ENCODE peak calls at places on chromosomes 12 and 14, in ten cellular contexts. Y is thoracic aorta, S is dorsolateral prefrontal cortex, F is HFF-Myc, R is uterus, U is IMR-90, H is prostate gland, V is fibroblast of lung, M is AG10803, N is fibroblast of pulmonary artery. I is an unnamed sample.

GRCh38 chr14:68908860-68909259 is 70.2 kb downstream of the ACTN1 start:
- DNase-seq in U (no peak), H (no peak), S (no peak), N (no peak), F (no peak), V (no peak), M (no peak), Y (no peak), R (no peak), I (no peak)

GRCh38 chr14:84825481-84825880 is 704.5 kb upstream of the FLRT2 start:
- DNase-seq in V (peak), N (no peak), M (peak), H (no peak), R (no peak), U (peak), F (no peak), S (no peak), Y (no peak), I (peak)

GRCh38 chr12:15033029-15033428 is 60.2 kb downstream of the PDE6H start:
- DNase-seq in R (no peak), U (no peak), F (no peak), Y (no peak), V (no peak), N (no peak), M (no peak), S (no peak), H (no peak), I (no peak)

GRCh38 chr12:47817272-47818006 is 2.3 kb downstream of the HDAC7 start:
- DNase-seq in U (no peak), F (no peak), N (no peak), R (no peak), H (no peak), Y (no peak), S (no peak), M (no peak), V (no peak), I (no peak)

GRCh38 chr12:110844551-110845395 is 2.0 kb upstream of the CCDC63 start:
- DNase-seq in R (no peak), M (peak), Y (peak), S (peak), U (no peak), F (no peak), V (peak), N (peak), H (peak), I (no peak)

GRCh38 chr12:117818400-117818799 is 150.4 kb downstream of the KSR2 start:
- DNase-seq in H (peak), V (no peak), Y (no peak), U (no peak), N (no peak), F (no peak), R (no peak), M (no peak), S (no peak), I (no peak)

GRCh38 chr12:21559855-21560569 is 33.9 kb downstream of the SPX start:
- DNase-seq in H (no peak), Y (no peak), R (no peak), N (peak), U (peak), F (no peak), M (peak), V (peak), S (no peak), I (peak)

GRCh38 chr12:74846116-74846515 is 308.5 kb downstream of the ATXN7L3B start:
- DNase-seq in N (no peak), Y (no peak), M (no peak), S (no peak), V (no peak), H (no peak), U (no peak), R (no peak), F (no peak), I (no peak)

GRCh38 chr14:77205566-77205965 is 24.0 kb downstream of the TMEM63C start:
- DNase-seq in U (no peak), M (no peak), H (no peak), N (no peak), F (no peak), S (no peak), Y (no peak), V (no peak), R (no peak), I (no peak)

GRCh38 chr14:51211149-51211548 is 28.9 kb upstream of the TMX1 start:
- DNase-seq in N (peak), F (peak), Y (no peak), M (no peak), H (no peak), S (no peak), U (peak), V (peak), R (no peak), I (no peak)

GRCh38 chr14:49692895-49693737 is at the start of gene KLHDC1:
- DNase-seq in M (peak), S (peak), V (peak), U (peak), R (peak), F (no peak), N (peak), H (peak), Y (peak), I (peak)

GRCh38 chr14:58280954-58281787 is 17.2 kb upstream of the ARID4A start:
- DNase-seq in R (peak), N (peak), S (no peak), M (peak), V (peak), F (peak), Y (no peak), H (peak), U (peak), I (peak)

GRCh38 chr12:11805043-11805442 is 155.6 kb downstream of the ETV6 start:
- DNase-seq in Y (no peak), V (no peak), U (no peak), H (no peak), S (no peak), R (no peak), N (no peak), M (no peak), F (no peak), I (no peak)

GRCh38 chr14:95722525-95723190 is 8.7 kb upstream of the TCL1A start:
- DNase-seq in F (no peak), H (no peak), R (no peak), M (no peak), Y (no peak), U (no peak), S (no peak), V (no peak), N (no peak), I (peak)

GRCh38 chr12:118763239-118763638 is 218.1 kb upstream of the SRRM4 start:
- DNase-seq in H (no peak), N (no peak), F (no peak), U (no peak), V (no peak), M (no peak), R (no peak), S (no peak), Y (no peak), I (no peak)

GRCh38 chr14:68507544-68508081 is 285.3 kb downstream of the ZFP36L1 start:
- DNase-seq in M (no peak), S (no peak), V (no peak), F (no peak), N (no peak), Y (no peak), U (no peak), H (peak), R (no peak), I (no peak)

GRCh38 chr14:24052656-24053547 is 1.1 kb downstream of the CARMIL3 start:
- DNase-seq in R (no peak), M (no peak), S (no peak), U (no peak), H (no peak), F (no peak), N (no peak), Y (no peak), V (no peak), I (no peak)

GRCh38 chr12:50699940-50700339 is 64.0 kb upstream of the ATF1 start:
- DNase-seq in S (no peak), Y (no peak), N (no peak), U (no peak), F (no peak), R (no peak), M (no peak), H (no peak), V (no peak), I (no peak)

GRCh38 chr14:32938719-32939253 is at the start of gene NPAS3:
- DNase-seq in F (no peak), V (peak), H (no peak), N (no peak), Y (no peak), M (peak), S (peak), R (no peak), U (no peak), I (no peak)

GRCh38 chr12:125229878-125230530 is 164.8 kb downstream of the AACS start:
- DNase-seq in V (no peak), S (no peak), R (no peak), N (no peak), H (no peak), F (no peak), M (no peak), Y (no peak), U (no peak), I (no peak)

GRCh38 chr12:39499296-39499695 is 56.4 kb upstream of the KIF21A start:
- DNase-seq in R (no peak), N (no peak), S (no peak), U (no peak), F (no peak), Y (no peak), H (no peak), M (no peak), V (peak), I (no peak)

GRCh38 chr14:51382506-51382905 is 142.5 kb downstream of the TMX1 start:
- DNase-seq in Y (no peak), F (no peak), S (no peak), U (no peak), N (no peak), R (no peak), M (no peak), H (peak), V (no peak), I (no peak)

GRCh38 chr12:39831587-39832315 is 212.1 kb upstream of the ABCD2 start:
- DNase-seq in V (peak), H (no peak), U (peak), M (no peak), S (no peak), F (no peak), N (peak), R (no peak), Y (no peak), I (no peak)

GRCh38 chr14:96126339-96126770 is 78.3 kb upstream of the BDKRB2 start:
- DNase-seq in S (no peak), F (no peak), V (no peak), Y (no peak), M (peak), N (no peak), U (peak), R (no peak), H (no peak), I (no peak)

DNA sequence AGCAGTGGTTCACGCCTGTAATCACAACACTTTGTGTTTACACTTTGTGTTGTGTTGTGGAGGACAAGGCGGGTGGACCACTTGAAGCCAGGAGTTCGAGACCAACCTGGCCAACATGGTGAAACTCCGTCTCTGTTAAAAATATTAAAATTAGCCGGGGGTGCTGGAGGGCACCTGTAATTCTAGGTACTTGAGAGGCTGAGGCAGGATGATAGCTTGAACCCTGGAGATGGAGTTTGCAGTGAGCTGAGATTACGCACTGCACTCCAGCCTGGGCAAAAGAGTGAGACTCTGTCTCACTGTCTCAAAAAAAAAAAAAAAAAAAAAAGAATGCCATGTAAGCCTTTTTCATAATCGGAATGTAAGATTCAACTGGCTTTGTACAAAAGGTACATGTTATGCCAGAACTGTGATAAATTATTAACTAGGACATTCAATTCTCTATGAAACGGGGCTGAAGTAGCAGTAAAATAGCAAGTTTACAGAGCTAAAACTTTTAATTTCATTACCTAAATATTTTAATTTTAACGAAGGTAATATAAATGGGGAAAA is 13.9 kb upstream of the PITPNM2 start:
- DNase-seq in Y (no peak), S (no peak), U (no peak), M (no peak), N (no peak), F (no peak), V (no peak), R (no peak), H (no peak), I (peak)
- H3K4me3 ChIP-seq in Y (no peak), S (no peak), U (no peak), M (no peak), N (no peak), F (no peak), V (no peak), R (no peak), H (no peak), I (no peak)

GRCh38 chr12:24561882-24562760 is 386.8 kb downstream of the BCAT1 start:
- DNase-seq in N (peak), V (peak), R (peak), S (peak), F (no peak), Y (no peak), U (peak), M (peak), H (peak), I (no peak)
- TF ChIP-seq CTCF in N (no peak), V (no peak), R (no peak), S (no peak), F (no peak), Y (no peak), U (no peak), M (no peak), H (no peak), I (no peak)

DNA sequence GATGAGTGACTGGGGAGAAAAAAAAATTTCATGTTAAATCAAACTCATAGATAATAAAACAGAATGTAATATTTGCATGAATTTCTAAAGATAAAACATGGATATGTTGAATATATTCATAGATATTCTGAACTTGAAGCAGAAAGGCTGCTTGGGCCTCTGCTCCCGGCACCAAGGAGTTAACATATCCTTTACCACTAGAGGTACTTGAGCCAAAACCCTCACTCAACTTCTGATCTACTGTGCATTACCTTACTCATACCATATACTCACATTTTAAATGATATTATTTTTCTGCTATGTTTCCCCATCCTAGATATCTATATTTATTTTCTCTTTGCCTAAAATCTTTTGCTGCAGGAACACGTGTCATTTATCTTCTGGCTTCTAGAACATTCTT is 14.9 kb downstream of the AREL1 start:
- DNase-seq in V (peak), H (no peak), Y (no peak), S (no peak), U (no peak), R (no peak), M (no peak), N (no peak), F (no peak), I (no peak)
- H3K4me3 ChIP-seq in V (no peak), H (no peak), Y (no peak), S (no peak), U (no peak), R (no peak), M (no peak), N (no peak), F (no peak), I (no peak)

GRCh38 chr12:32131666-32132065 is 25.0 kb downstream of the BICD1 start:
- DNase-seq in H (no peak), M (no peak), N (no peak), U (no peak), V (no peak), F (no peak), Y (no peak), S (no peak), R (no peak), I (no peak)

GRCh38 chr12:32125455-32126084 is 18.9 kb downstream of the BICD1 start:
- DNase-seq in N (no peak), Y (no peak), H (no peak), S (no peak), V (peak), M (peak), U (peak), F (no peak), R (no peak), I (no peak)

GRCh38 chr12:32124637-32125036 is 18.0 kb downstream of the BICD1 start:
- DNase-seq in Y (no peak), N (no peak), R (no peak), V (no peak), H (no peak), M (no peak), U (no peak), S (no peak), F (no peak), I (no peak)

GRCh38 chr12:32126720-32127119 is 20.1 kb downstream of the BICD1 start:
- DNase-seq in U (peak), S (no peak), H (no peak), F (no peak), N (peak), R (no peak), M (peak), V (peak), Y (no peak), I (no peak)
- TF ChIP-seq CTCF in U (no peak), S (no peak), H (no peak), F (no peak), N (no peak), R (no peak), M (no peak), V (no peak), Y (no peak), I (no peak)

GRCh38 chr12:51953011-51953568 is 1.6 kb downstream of the ACVR1B start:
- DNase-seq in U (no peak), R (no peak), Y (no peak), N (no peak), F (no peak), H (no peak), V (no peak), M (no peak), S (no peak), I (no peak)

GRCh38 chr12:51954465-51955361 is 3.2 kb downstream of the ACVR1B start:
- DNase-seq in S (no peak), V (no peak), R (no peak), M (peak), H (peak), N (peak), U (no peak), Y (no peak), F (no peak), I (no peak)

GRCh38 chr12:51951843-51952722 is 584 bp downstream of the ACVR1B start:
- DNase-seq in V (no peak), H (no peak), S (no peak), Y (no peak), N (no peak), R (peak), F (no peak), U (no peak), M (no peak), I (no peak)

GRCh38 chr12:51955702-51956101 is 4.2 kb downstream of the ACVR1B start:
- DNase-seq in Y (no peak), N (no peak), F (no peak), R (no peak), S (no peak), M (no peak), H (no peak), V (no peak), U (no peak), I (no peak)

GRCh38 chr12:51953925-51954324 is 2.4 kb downstream of the ACVR1B start:
- DNase-seq in F (no peak), S (no peak), U (no peak), H (no peak), N (no peak), R (no peak), Y (no peak), M (no peak), V (no peak), I (no peak)
- H3K4me3 ChIP-seq in F (peak), S (peak), U (no peak), H (peak), N (peak), R (no peak), Y (peak), M (no peak), V (no peak), I (peak)

DNA sequence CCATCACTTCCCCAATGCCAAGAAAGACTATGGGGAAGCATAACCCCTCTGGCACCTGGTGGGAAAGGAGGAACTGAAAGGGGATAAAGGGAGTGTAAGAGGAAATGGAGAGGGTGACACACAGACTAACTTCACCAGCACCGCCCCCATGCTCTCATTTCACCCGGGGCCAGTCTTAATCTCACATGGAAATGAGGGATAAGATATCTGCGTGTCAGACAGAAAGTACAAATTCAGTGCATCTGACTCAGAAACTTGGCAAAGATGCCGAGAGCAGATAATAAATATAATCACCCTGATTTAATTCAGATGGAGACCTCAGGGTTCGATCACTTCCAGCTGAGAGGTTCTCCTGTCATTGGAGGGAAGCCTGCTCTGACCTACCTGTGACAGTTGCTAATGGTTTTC is 191.6 kb downstream of the DUSP6 start:
- DNase-seq in R (peak), Y (peak), M (peak), F (no peak), V (peak), N (peak), S (no peak), H (no peak), U (peak), I (no peak)
- TF ChIP-seq CTCF in R (no peak), Y (no peak), M (no peak), F (no peak), V (no peak), N (no peak), S (no peak), H (no peak), U (no peak), I (no peak)

I was measured in epithelial cell of proximal tubule.